ENCODE peak calls at places on chromosomes 16 and 17, in four cellular contexts. H is astrocyte of the cerebellum; L is thoracic aorta; D is activated naive CD8-positive, alpha-beta T cell treated with anti-CD3 and anti-CD28 coated beads, Interleukin-2, amount 10 ng/mL, durations not matched to agents 7 days and 5 days. Z is an unnamed sample.
A peak's percentile ranks its signal among the peaks of the same experiment; 100 is the strongest.

GRCh38 chr16:67951485-67951884 is 7.6 kb upstream of the LCAT start:
- DNase-seq in H (no peak), L (no peak), D (no peak), Z (peak; percentile 42)

GRCh38 chr17:65055708-65056638 is 567 bp downstream of the GNA13 start:
- DNase-seq in H (peak; percentile 9), L (peak; percentile 25), D (peak; percentile 67), Z (no peak)

GRCh38 chr16:12573300-12573699 is 230.4 kb downstream of the CPPED1 start:
- DNase-seq in H (no peak), L (no peak), D (no peak), Z (no peak)

GRCh38 chr17:50049636-50050035 is 6.3 kb upstream of the ITGA3 start:
- DNase-seq in H (no peak), L (no peak), D (no peak), Z (no peak)

GRCh38 chr17:38749222-38750043 is 1.3 kb upstream of the PCGF2 start:
- DNase-seq in H (no peak), L (peak; percentile 47), D (peak; percentile 56), Z (peak; percentile 51)

GRCh38 chr17:48577946-48578615 is at the start of gene HOXB4:
- DNase-seq in H (peak; percentile 65), L (peak; percentile 64), D (peak; percentile 73), Z (peak; percentile 68)

GRCh38 chr16:3857189-3858013 is 23.1 kb downstream of the CREBBP start:
- DNase-seq in H (no peak), L (no peak), D (no peak), Z (no peak)

GRCh38 chr17:38706625-38707298 is 1.7 kb downstream of the MLLT6 start:
- DNase-seq in H (no peak), L (no peak), D (no peak), Z (no peak)

GRCh38 chr16:79299154-79299799 is 301.3 kb downstream of the MAF start:
- DNase-seq in H (no peak), L (no peak), D (no peak), Z (no peak)

GRCh38 chr16:80527297-80527696 is 13.5 kb upstream of the DYNLRB2 start:
- DNase-seq in H (no peak), L (no peak), D (peak; percentile 61), Z (no peak)

GRCh38 chr16:4852221-4852872 is 5.1 kb downstream of the UBN1 start:
- DNase-seq in H (no peak), L (no peak), D (no peak), Z (no peak)

GRCh38 chr17:29840884-29841283 is 89.1 kb downstream of the SSH2 start:
- DNase-seq in H (no peak), L (no peak), D (no peak), Z (no peak)